ENCODE peak calls at places on chromosomes 6 and 20, in nine cellular contexts. I is H9, T is body of pancreas, Q is PC-3, Z is GM23338, C is mesendoderm, D is left ventricle myocardium inferior, X is heart right ventricle, F is tibial artery. O is an unnamed sample.
A peak's percentile ranks its signal among the peaks of the same experiment; 100 is the strongest.

GRCh38 chr6:16974387-16974673 is 127.5 kb upstream of the STMND1 start:
- DNase-seq in I (no peak), T (no peak), Q (no peak), Z (no peak), C (no peak), D (no peak), X (no peak), F (no peak), O (no peak)

GRCh38 chr6:24227556-24227955 is 101.5 kb downstream of the NRSN1 start:
- DNase-seq in I (no peak), T (no peak), Q (no peak), Z (peak; percentile 17), C (peak; percentile 58), D (no peak), X (no peak), F (no peak), O (no peak)

GRCh38 chr20:17059465-17059864 is 167.4 kb upstream of the PCSK2 start:
- DNase-seq in I (no peak), T (no peak), Q (peak; percentile 32), Z (no peak), C (no peak), D (no peak), X (no peak), F (no peak), O (no peak)

GRCh38 chr20:36628076-36628475 is 17.9 kb downstream of the SLA2 start:
- DNase-seq in I (no peak), T (no peak), Q (no peak), Z (no peak), C (no peak), D (no peak), X (no peak), F (no peak), O (no peak)

GRCh38 chr20:48680650-48681049 is 147.1 kb downstream of the PREX1 start:
- DNase-seq in I (no peak), T (no peak), Q (no peak), Z (no peak), C (no peak), D (no peak), X (no peak), F (no peak), O (no peak)

GRCh38 chr6:100304575-100304974 is 160.1 kb downstream of the SIM1 start:
- DNase-seq in I (no peak), T (no peak), Q (no peak), Z (no peak), C (no peak), D (no peak), X (no peak), F (no peak), O (no peak)

GRCh38 chr20:49569403-49570115 is 1.6 kb upstream of the PTGIS start:
- DNase-seq in I (no peak), T (no peak), Q (no peak), Z (no peak), C (peak; percentile 52), D (no peak), X (no peak), F (no peak), O (peak; percentile 63)

GRCh38 chr6:140538926-140539325 is 1164.5 kb upstream of the CITED2 start:
- DNase-seq in I (no peak), T (no peak), Q (peak; percentile 56), Z (peak; percentile 8), C (peak; percentile 37), D (no peak), X (no peak), F (no peak), O (no peak)

GRCh38 chr20:40835321-40835720 is 146.3 kb upstream of the MAFB start:
- DNase-seq in I (no peak), T (no peak), Q (no peak), Z (no peak), C (no peak), D (no peak), X (no peak), F (no peak), O (no peak)

GRCh38 chr6:33425668-33426577 is 6.1 kb downstream of the SYNGAP1 start:
- DNase-seq in I (peak; percentile 91), T (peak; percentile 87), Q (peak; percentile 77), Z (peak; percentile 91), C (peak; percentile 92), D (peak; percentile 86), X (peak; percentile 86), F (peak; percentile 94), O (peak; percentile 91)

DNA sequence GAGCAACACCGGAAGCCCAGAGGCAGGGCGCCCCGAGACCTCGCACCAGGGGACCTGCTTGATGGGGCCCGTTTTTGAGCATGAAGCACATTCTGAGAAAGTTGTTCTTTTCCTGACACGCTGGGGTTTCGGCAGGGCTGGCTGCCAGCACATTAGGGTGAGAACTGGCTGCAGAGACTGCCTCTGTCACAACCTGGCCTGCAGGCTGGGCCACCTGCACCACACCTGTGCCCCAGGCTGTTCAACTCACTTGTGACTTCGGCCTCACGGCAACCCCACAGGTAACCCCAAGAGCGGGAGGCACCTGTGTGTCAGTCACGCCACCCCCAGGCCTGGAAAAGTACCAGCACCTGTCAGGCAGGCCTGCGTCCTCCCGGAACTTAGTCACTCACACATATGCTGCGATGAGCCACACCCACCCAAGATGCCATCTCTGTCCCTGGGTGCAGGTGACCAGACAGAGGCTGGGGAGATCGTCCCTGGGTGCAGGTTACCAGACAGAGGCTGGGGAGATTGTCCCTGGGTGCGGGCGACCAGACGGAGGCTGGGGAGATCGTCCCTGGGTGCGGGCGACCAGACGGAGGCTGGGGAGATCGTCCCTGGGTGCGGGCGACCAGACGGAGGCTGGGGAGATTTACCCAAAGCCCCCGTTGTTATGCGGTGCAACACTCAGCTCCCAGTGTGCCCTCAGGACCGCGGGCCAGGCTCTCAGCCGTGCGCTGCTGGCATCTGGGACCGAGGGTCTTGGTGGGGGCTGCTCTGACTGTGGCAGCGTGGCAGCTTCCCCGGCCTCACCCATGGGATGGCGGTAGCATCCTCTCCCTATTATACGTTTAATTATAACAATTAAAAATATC is 82.5 kb upstream of the BHLHE23 start:
- DNase-seq in I (peak; percentile 40), T (no peak), Q (peak; percentile 69), Z (no peak), C (no peak), D (peak; percentile 10), X (peak; percentile 3), F (peak; percentile 50), O (peak; percentile 78)
- H3K27me3 ChIP-seq in I (no peaks in the 10 kb centered on the region), T (no peaks in the 10 kb centered on the region), Q (peaks cover 77% of the 10 kb centered on the region), Z (no peaks in the 10 kb centered on the region), C (no peaks in the 10 kb centered on the region), D (peaks cover 100% of the 10 kb centered on the region), X (peaks cover 27% of the 10 kb centered on the region), F (no peaks in the 10 kb centered on the region), O (peaks cover 70% of the 10 kb centered on the region)

DNA sequence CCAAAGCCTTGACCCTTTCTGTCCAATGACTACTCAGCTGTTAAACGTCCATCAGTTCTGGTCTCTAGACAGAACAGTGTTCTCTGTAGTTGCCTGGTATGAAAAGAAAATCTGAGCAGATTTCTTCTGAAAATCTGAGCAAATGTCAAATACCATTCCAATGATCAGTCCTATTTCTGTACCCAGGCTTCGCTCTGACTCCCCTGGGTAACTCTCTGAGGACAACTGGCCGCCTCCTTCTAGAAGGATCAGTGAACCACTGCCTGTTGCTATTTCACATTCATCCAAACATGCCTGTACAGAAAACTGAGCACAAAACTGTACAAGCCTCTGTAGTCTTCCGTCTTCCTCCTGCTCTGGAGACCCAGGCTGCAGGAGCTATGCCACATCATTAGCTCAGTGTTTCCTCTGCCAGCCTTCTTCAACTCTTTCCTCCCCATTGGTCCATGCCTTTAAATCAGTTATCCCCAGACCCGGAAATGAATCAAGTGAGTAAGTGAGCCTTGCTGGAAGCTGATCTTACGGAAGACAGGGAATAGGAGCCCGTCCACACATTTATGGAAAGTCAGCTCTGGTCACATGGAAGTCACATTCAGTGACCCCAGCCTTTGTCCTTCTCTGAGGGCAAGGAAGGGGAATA is 63.3 kb downstream of the DAAM2 start:
- DNase-seq in I (no peak), T (no peak), Q (no peak), Z (no peak), C (no peak), D (no peak), X (no peak), F (no peak), O (no peak)
- H3K4me1 ChIP-seq in I (no peaks in the 10 kb centered on the region), T (peaks cover 11% of the 10 kb centered on the region), Q (no peaks in the 10 kb centered on the region), Z (no peaks in the 10 kb centered on the region), C (no peaks in the 10 kb centered on the region), D (peaks cover 55% of the 10 kb centered on the region), X (peaks cover 5% of the 10 kb centered on the region), F (peaks cover 2% of the 10 kb centered on the region), O (no peaks in the 10 kb centered on the region)

DNA sequence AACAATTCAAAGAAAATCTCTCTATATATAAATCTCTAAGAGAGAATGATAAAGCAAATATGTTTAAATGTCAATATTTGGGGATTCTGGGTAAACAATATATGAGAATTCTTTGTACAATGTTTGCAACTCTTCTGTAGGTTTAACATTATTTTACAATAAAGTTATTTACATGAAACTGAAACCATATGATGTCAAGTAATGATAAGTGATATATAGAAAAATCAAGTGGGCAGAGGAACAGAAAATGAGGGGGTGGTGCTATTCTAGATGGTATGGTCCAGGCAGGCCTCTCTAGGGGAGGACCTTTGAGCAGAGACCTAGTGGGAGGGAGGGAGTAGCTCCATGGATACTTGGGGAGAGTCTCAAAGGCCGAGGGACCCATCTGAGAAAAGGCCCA is 16.4 kb upstream of the SCRT2 start:
- DNase-seq in I (no peak), T (no peak), Q (no peak), Z (no peak), C (no peak), D (no peak), X (no peak), F (peak; percentile 21), O (no peak)
- H3K27me3 ChIP-seq in I (no peaks in the 10 kb centered on the region), T (no peaks in the 10 kb centered on the region), Q (peaks cover 90% of the 10 kb centered on the region), Z (no peaks in the 10 kb centered on the region), C (no peaks in the 10 kb centered on the region), D (peaks cover 33% of the 10 kb centered on the region), X (no peaks in the 10 kb centered on the region), F (no peaks in the 10 kb centered on the region), O (peaks cover 54% of the 10 kb centered on the region)

DNA sequence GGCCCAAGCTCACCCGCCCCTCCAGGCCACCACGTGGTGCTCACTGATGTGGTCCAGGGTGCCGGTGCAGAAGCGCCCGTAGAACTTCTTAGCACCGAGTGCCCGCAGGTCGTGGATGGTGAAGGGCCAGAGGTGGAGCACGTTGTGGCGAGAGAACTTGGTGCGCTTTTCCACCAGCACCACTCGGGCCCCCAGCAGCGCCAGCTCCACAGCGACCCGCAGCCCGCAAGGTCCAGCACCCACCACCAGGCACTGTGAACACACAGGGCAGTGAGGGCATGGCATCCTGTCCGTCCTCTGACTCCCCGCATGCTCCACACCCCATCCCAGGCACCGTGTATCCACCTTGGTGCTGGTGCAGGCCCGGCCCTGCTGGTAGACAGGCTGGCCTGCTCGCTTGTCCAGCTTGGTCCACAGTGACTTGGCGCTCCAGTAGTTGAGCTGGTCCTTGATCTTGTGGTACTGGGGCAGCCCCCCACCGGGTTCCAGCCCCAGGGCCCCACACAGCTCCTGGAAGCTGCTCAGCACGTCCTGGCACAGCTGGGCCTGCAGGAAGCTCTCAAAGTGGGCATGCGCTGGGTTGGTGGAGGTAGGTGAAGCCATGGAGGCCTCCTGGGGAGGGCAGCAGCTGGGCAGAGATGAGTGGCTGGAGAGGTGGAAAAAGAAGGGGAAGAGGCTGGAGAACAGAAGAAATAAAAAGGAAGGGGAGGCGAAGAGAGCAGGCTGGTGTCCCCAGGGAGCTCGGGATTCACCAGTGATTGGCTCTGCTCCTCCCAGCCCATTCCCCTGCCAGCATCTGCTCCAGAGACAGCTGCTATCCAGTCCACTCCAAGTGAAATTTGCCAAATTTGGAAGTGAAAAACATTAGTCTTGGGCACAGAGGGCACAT is 1.7 kb downstream of the MICAL1 start:
- DNase-seq in I (no peak), T (no peak), Q (no peak), Z (no peak), C (no peak), D (peak; percentile 46), X (peak; percentile 52), F (no peak), O (no peak)
- H3K4me1 ChIP-seq in I (peaks cover 12% of the 10 kb centered on the region), T (peaks cover 18% of the 10 kb centered on the region), Q (peaks cover 18% of the 10 kb centered on the region), Z (peaks cover 30% of the 10 kb centered on the region), C (peaks cover 2% of the 10 kb centered on the region), D (peaks cover 45% of the 10 kb centered on the region), X (peaks cover 11% of the 10 kb centered on the region), F (no peaks in the 10 kb centered on the region), O (no peaks in the 10 kb centered on the region)

O was measured in RWPE2.